ENCODE peak calls at places on chromosomes 5 and 9, in eight cellular contexts. T, N, W, V, C, Y, B and K are unnamed samples.

GRCh38 chr9:22307013-22307711 is 139.5 kb upstream of the DMRTA1 start:
- DNase-seq in B (no peak), W (peak; percentile 79), N (peak; percentile 62), Y (peak; percentile 40), C (peak; percentile 66), T (peak; percentile 80), V (peak; percentile 15), K (peak; percentile 63)

GRCh38 chr5:43627028-43627427 is 24.0 kb downstream of the NNT start:
- DNase-seq in Y (peak; percentile 6), W (peak; percentile 5), B (peak; percentile 44), V (peak; percentile 38), N (no peak), C (peak; percentile 77), T (peak; percentile 81), K (peak; percentile 52)

GRCh38 chr5:147101654-147102053 is 133.2 kb upstream of the STK32A start:
- DNase-seq in T (peak; percentile 1), V (no peak), W (no peak), C (no peak), B (no peak), N (no peak), Y (no peak), K (no peak)

GRCh38 chr5:119400248-119400647 is 44.4 kb downstream of the TNFAIP8 start:
- DNase-seq in V (no peak), B (no peak), Y (no peak), N (no peak), C (no peak), W (no peak), T (no peak), K (no peak)

GRCh38 chr5:119409235-119409815 is 43.0 kb upstream of the HSD17B4 start:
- DNase-seq in W (no peak), T (no peak), N (no peak), Y (peak; percentile 63), C (peak; percentile 28), V (no peak), B (no peak), K (no peak)

GRCh38 chr5:80437326-80437725 is 29.5 kb downstream of the ZFYVE16 start:
- DNase-seq in B (no peak), Y (no peak), C (no peak), W (no peak), V (no peak), N (no peak), T (no peak), K (no peak)

GRCh38 chr5:157359350-157359910 is 93.5 kb downstream of the CYFIP2 start:
- DNase-seq in B (no peak), V (no peak), C (no peak), T (no peak), W (no peak), N (no peak), Y (no peak), K (no peak)

GRCh38 chr5:173531863-173532262 is 84.6 kb downstream of the BOD1 start:
- DNase-seq in Y (no peak), W (no peak), C (no peak), B (no peak), N (no peak), T (no peak), V (no peak), K (no peak)

GRCh38 chr9:69223605-69224004 is 49.5 kb downstream of the TJP2 start:
- DNase-seq in W (peak; percentile 12), V (no peak), N (no peak), C (peak; percentile 78), Y (peak; percentile 17), B (no peak), T (peak; percentile 83), K (no peak)

GRCh38 chr5:120096413-120096812 is 367.7 kb upstream of the PRR16 start:
- DNase-seq in N (no peak), T (peak; percentile 75), W (no peak), C (no peak), Y (no peak), V (no peak), B (no peak), K (no peak)

GRCh38 chr5:98997000-98997399 is 68.2 kb upstream of the CHD1 start:
- DNase-seq in V (no peak), Y (no peak), N (no peak), T (peak; percentile 22), C (no peak), W (no peak), B (no peak), K (no peak)

GRCh38 chr9:114906922-114907571 is 23.3 kb downstream of the TNFSF8 start:
- DNase-seq in W (peak; percentile 64), N (peak; percentile 69), Y (peak; percentile 56), T (peak; percentile 55), B (no peak), C (peak; percentile 80), V (no peak), K (no peak)

GRCh38 chr9:128727626-128728248 is 3.8 kb upstream of the ZDHHC12 start:
- DNase-seq in N (no peak), W (no peak), V (no peak), C (no peak), Y (no peak), B (no peak), T (no peak), K (no peak)

GRCh38 chr9:81666123-81666522 is 23.2 kb downstream of the TLE1 start:
- DNase-seq in W (no peak), C (no peak), B (no peak), Y (no peak), N (no peak), V (no peak), T (no peak), K (no peak)

GRCh38 chr9:90985631-90986030 is 184.0 kb downstream of the SYK start:
- DNase-seq in T (no peak), V (no peak), C (no peak), B (no peak), W (no peak), Y (no peak), N (no peak), K (no peak)

GRCh38 chr5:177085985-177086917 is at the start of gene FGFR4:
- DNase-seq in C (peak; percentile 61), T (peak; percentile 52), B (peak; percentile 61), Y (peak; percentile 57), W (peak; percentile 10), V (peak; percentile 25), N (peak; percentile 45), K (peak; percentile 11)

GRCh38 chr5:10518352-10518751 is 45.5 kb upstream of the ANKRD33B start:
- DNase-seq in Y (no peak), W (no peak), B (no peak), V (no peak), N (no peak), T (peak; percentile 83), C (no peak), K (no peak)

GRCh38 chr5:154369682-154370081 is 76.1 kb upstream of the SAP30L start:
- DNase-seq in N (no peak), Y (no peak), V (no peak), W (no peak), T (peak; percentile 62), C (no peak), B (no peak), K (no peak)

GRCh38 chr9:79489241-79490000 is 82.3 kb upstream of the TLE4 start:
- DNase-seq in T (peak; percentile 71), N (no peak), Y (no peak), B (peak; percentile 43), W (no peak), C (no peak), V (peak; percentile 44), K (peak; percentile 99)

GRCh38 chr5:131242728-131243255 is 21.1 kb upstream of the CDC42SE2 start:
- DNase-seq in N (no peak), V (no peak), T (peak; percentile 92), W (no peak), B (no peak), C (no peak), Y (no peak), K (no peak)

GRCh38 chr5:89343666-89344065 is 460.7 kb upstream of the MEF2C start:
- DNase-seq in B (no peak), C (no peak), W (peak; percentile 7), T (peak; percentile 8), V (no peak), Y (peak; percentile 13), N (no peak), K (no peak)

GRCh38 chr9:38417003-38417965 is 7.0 kb downstream of the IGFBPL1 start:
- DNase-seq in T (peak; percentile 15), V (no peak), W (peak; percentile 35), C (peak; percentile 41), Y (peak; percentile 34), N (peak; percentile 38), B (no peak), K (no peak)

GRCh38 chr5:147713550-147714295 is 68.8 kb downstream of the JAKMIP2 start:
- DNase-seq in T (no peak), Y (no peak), C (no peak), N (no peak), B (no peak), V (no peak), W (no peak), K (no peak)

GRCh38 chr9:110638381-110638954 is 30.1 kb upstream of the MUSK start:
- DNase-seq in Y (no peak), C (peak; percentile 37), B (no peak), N (no peak), T (peak; percentile 44), W (peak; percentile 20), V (no peak), K (no peak)

GRCh38 chr5:83034552-83035181 is 42.5 kb downstream of the TMEM167A start:
- DNase-seq in C (no peak), N (no peak), B (no peak), T (no peak), Y (no peak), W (peak; percentile 25), V (no peak), K (no peak)

GRCh38 chr9:125632321-125633115 is 74.5 kb downstream of the MAPKAP1 start:
- DNase-seq in T (no peak), C (peak; percentile 57), W (no peak), N (no peak), V (no peak), Y (peak; percentile 30), B (no peak), K (no peak)

GRCh38 chr5:16806691-16807433 is 129.2 kb downstream of the MYO10 start:
- DNase-seq in N (no peak), B (no peak), V (no peak), T (no peak), C (no peak), Y (no peak), W (no peak), K (no peak)

GRCh38 chr5:154189256-154189818 is 1.2 kb upstream of the GALNT10 start:
- DNase-seq in B (peak; percentile 51), V (no peak), N (no peak), Y (no peak), T (no peak), C (peak; percentile 4), W (no peak), K (no peak)

GRCh38 chr9:69028754-69029153 is 6.8 kb upstream of the FXN start:
- DNase-seq in Y (peak; percentile 84), N (no peak), T (no peak), B (no peak), C (no peak), V (no peak), W (no peak), K (no peak)

GRCh38 chr5:65382582-65382981 is 99.1 kb downstream of the ADAMTS6 start:
- DNase-seq in T (peak; percentile 22), Y (no peak), N (no peak), C (no peak), V (no peak), W (no peak), B (no peak), K (no peak)

GRCh38 chr9:36858805-36859375 is 175.2 kb downstream of the PAX5 start:
- DNase-seq in C (no peak), T (no peak), V (no peak), Y (no peak), B (no peak), N (no peak), W (no peak), K (no peak)